ENCODE peak calls at places on chromosomes 12 and 14, in four cellular contexts. S is HepG2, C is K562, B is H1. E is an unnamed sample.

GRCh38 chr12:95700316-95700785 is 90.2 kb downstream of the NTN4 start:
- DNase-seq in S (no peak), B (no peak), C (no peak), E (peak)

GRCh38 chr12:53180931-53181645 is 363 bp upstream of the CSAD start:
- DNase-seq in C (peak), B (peak), S (peak), E (peak)

GRCh38 chr12:115264605-115265004 is 580.6 kb upstream of the TBX3 start:
- DNase-seq in S (no peak), C (no peak), B (no peak), E (no peak)

GRCh38 chr12:88334271-88334670 is 192.2 kb downstream of the TMTC3 start:
- DNase-seq in C (no peak), S (no peak), B (no peak), E (no peak)

GRCh38 chr12:108773798-108774788 is 42.8 kb upstream of the CORO1C start:
- DNase-seq in B (peak), C (no peak), S (peak), E (no peak)

GRCh38 chr12:69239922-69240624 is 704 bp downstream of the CPSF6 start:
- DNase-seq in S (no peak), B (peak), C (no peak), E (no peak)

GRCh38 chr14:92544051-92544730 is 30.6 kb downstream of the RIN3 start:
- DNase-seq in B (no peak), C (no peak), S (no peak), E (no peak)

GRCh38 chr12:25960926-25961325 is 2.4 kb downstream of the RASSF8 start:
- DNase-seq in B (no peak), C (no peak), S (no peak), E (no peak)

GRCh38 chr14:38042356-38042755 is 165.3 kb upstream of the SSTR1 start:
- DNase-seq in C (no peak), B (no peak), S (peak), E (no peak)

GRCh38 chr12:48025281-48025680 is 21.0 kb upstream of the COL2A1 start:
- DNase-seq in S (no peak), B (no peak), C (no peak), E (no peak)

GRCh38 chr12:49962861-49963765 is 1.4 kb downstream of the AQP5 start:
- DNase-seq in C (no peak), B (no peak), S (no peak), E (no peak)

GRCh38 chr14:92516344-92516965 is 2.9 kb downstream of the RIN3 start:
- DNase-seq in S (no peak), C (no peak), B (no peak), E (no peak)

GRCh38 chr12:107310621-107311020 is 217.3 kb upstream of the CRY1 start:
- DNase-seq in B (no peak), C (no peak), S (no peak), E (no peak)

GRCh38 chr14:59246566-59246965 is 58.1 kb downstream of the DAAM1 start:
- DNase-seq in C (no peak), S (no peak), B (no peak), E (no peak)

GRCh38 chr12:94271351-94271750 is 123.0 kb downstream of the PLXNC1 start:
- DNase-seq in B (no peak), C (no peak), S (no peak), E (no peak)

GRCh38 chr12:12365931-12366431 is 9.1 kb downstream of the BORCS5 start:
- DNase-seq in B (no peak), C (no peak), S (no peak), E (no peak)

GRCh38 chr12:29649722-29650121 is 134.0 kb downstream of the TMTC1 start:
- DNase-seq in C (no peak), B (no peak), S (no peak), E (no peak)

GRCh38 chr12:56084958-56085543 is 5.1 kb downstream of the ERBB3 start:
- DNase-seq in C (peak), B (peak), S (no peak), E (no peak)

GRCh38 chr12:92827836-92828431 is 101.2 kb downstream of the EEA1 start:
- DNase-seq in C (peak), S (peak), B (no peak), E (peak)
- TF ChIP-seq TAF1 in C (no peak), S (no peak), B (no peak), E (no peak)

GRCh38 chr12:9753042-9753820 is 7.5 kb downstream of the CD69 start:
- DNase-seq in C (no peak), B (no peak), S (no peak), E (no peak)

GRCh38 chr12:9751204-9752144 is 9.2 kb downstream of the CD69 start:
- DNase-seq in S (peak), B (no peak), C (peak), E (no peak)

GRCh38 chr12:9754097-9754964 is 6.4 kb downstream of the CD69 start:
- DNase-seq in C (no peak), B (no peak), S (no peak), E (no peak)

GRCh38 chr12:9750276-9751203 is 10.2 kb downstream of the CD69 start:
- DNase-seq in B (no peak), S (peak), C (peak), E (no peak)

DNA sequence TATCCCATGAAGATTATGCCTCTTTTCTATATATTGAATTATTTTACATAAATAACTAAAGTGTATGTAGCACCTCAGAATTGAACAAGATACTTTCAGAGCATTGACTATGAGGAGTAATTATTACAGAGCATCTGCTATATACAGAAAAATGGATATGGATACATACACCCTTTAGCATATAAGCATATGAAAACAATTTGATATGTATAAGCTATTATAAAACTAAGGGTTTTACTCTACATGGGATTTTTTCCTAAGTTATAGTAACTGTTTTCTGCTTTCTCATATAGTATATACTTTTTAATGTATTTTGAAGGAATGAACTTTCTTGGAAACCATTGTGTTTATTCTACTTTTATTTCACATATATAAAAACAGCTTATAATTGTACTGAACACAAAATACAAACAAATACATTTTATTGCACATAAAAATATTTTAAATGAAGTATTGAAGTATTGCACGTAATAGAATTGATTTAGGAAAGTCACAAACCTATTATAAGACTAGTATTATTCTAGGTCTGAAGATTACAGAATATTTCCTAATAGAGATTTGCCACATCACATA is 8.5 kb downstream of the CD69 start:
- DNase-seq in B (no peak), S (no peak), C (no peak), E (no peak)
- TF ChIP-seq POLR2A in B (no peak), S (no peak), C (no peak), E (no peak)

GRCh38 chr14:75234173-75234855 is 44.3 kb upstream of the FOS start:
- DNase-seq in S (peak), C (peak), B (no peak), E (no peak)
- TF ChIP-seq POLR2AphosphoS5 in S (no peak), C (no peak), B (no peak), E (no peak)

DNA sequence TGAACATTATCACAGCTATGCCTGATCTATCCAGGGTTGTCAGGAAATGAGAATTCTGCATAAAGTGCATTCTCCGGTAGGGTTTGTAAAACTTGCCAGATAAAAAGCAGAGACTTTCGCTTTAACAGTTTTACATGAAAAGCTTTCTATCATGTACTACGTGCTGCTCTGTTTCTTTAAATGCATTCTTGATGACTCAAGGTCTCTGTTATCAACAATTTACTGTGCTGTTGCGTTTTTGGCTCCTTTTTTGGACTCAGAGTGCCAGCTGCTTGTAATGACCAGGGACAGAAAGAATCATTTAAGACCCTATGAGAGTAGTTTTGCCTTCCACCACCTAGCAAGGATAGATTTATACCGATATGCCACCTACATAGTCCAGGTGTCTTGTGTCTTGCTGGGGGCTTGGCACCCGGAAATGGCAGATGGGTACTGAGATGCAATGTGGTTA is 371.1 kb downstream of the BTG1 start:
- DNase-seq in B (no peak), C (no peak), S (no peak), E (no peak)
- TF ChIP-seq TAF1 in B (no peak), C (no peak), S (no peak), E (no peak)

DNA sequence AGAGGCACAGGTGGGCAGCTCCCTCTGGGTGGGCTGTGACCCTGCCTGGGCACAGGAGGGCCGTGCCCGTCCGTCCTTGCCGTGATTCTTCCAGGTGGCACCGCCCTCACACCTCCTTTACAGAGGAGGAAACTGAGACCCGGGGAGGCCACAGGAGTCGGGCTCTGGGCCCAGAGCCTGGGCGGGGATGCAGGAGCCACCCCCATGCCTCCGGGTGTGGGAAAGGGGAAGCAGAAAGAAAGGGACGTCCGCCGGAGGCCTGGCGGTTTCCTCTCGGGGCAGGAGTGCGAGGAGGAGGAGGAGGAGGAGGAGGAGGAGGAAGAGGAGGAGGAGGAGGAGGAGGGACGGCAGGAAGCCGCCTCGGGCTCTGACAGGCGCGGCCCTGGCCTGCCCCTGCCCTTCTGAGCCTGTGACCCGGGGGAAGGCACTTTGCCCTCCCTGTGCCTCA is 23.0 kb downstream of the SH2B3 start:
- DNase-seq in B (no peak), C (no peak), S (no peak), E (no peak)
- TF ChIP-seq POLR2A in B (no peak), C (no peak), S (no peak), E (no peak)

GRCh38 chr12:45419317-45419716 is 203.4 kb downstream of the ANO6 start:
- DNase-seq in B (no peak), C (no peak), S (no peak), E (no peak)
- TF ChIP-seq POLR2AphosphoS5 in B (no peak), C (no peak), S (no peak), E (no peak)

GRCh38 chr12:54337280-54337842 is 12.4 kb downstream of the COPZ1 start:
- DNase-seq in B (no peak), S (peak), C (peak), E (no peak)
- TF ChIP-seq TAF1 in B (no peak), S (no peak), C (no peak), E (no peak)

GRCh38 chr12:54418441-54419087 is 502 bp downstream of the ITGA5 start:
- DNase-seq in C (peak), S (no peak), B (no peak), E (no peak)

GRCh38 chr12:54417712-54418440 is 1.2 kb downstream of the ITGA5 start:
- DNase-seq in S (no peak), C (peak), B (no peak), E (no peak)

GRCh38 chr12:54420766-54421144 is 1.7 kb upstream of the ITGA5 start:
- DNase-seq in C (no peak), B (no peak), S (no peak), E (no peak)

GRCh38 chr12:54421175-54421872 is 2.3 kb upstream of the ITGA5 start:
- DNase-seq in C (no peak), S (no peak), B (no peak), E (no peak)

GRCh38 chr12:54419088-54419887 is at the start of gene ITGA5:
- DNase-seq in B (peak), C (peak), S (no peak), E (no peak)
- TF ChIP-seq POLR2A in B (no peak), C (peak), S (no peak), E (no peak)

GRCh38 chr12:2925322-2925995 is 33.7 kb upstream of the TEAD4 start:
- DNase-seq in B (no peak), S (no peak), C (no peak), E (no peak)

GRCh38 chr12:2936301-2936700 is 22.9 kb upstream of the TEAD4 start:
- DNase-seq in S (no peak), C (no peak), B (no peak), E (no peak)

GRCh38 chr12:2933586-2933985 is 25.6 kb upstream of the TEAD4 start:
- DNase-seq in S (no peak), C (no peak), B (no peak), E (no peak)

GRCh38 chr12:2934371-2934770 is 24.8 kb upstream of the TEAD4 start:
- DNase-seq in B (no peak), C (no peak), S (no peak), E (no peak)

GRCh38 chr12:2930865-2931264 is 28.3 kb upstream of the TEAD4 start:
- DNase-seq in B (no peak), S (no peak), C (no peak), E (no peak)
- TF ChIP-seq POLR2AphosphoS5 in B (no peak), S (no peak), C (no peak), E (no peak)

E was measured in GM12892.